ENCODE peak calls at places on chromosomes 7 and 10, in four cellular contexts. C is HepG2, I is GM12878, P is K562. D is an unnamed sample.
A peak's percentile ranks its signal among the peaks of the same experiment; 100 is the strongest.

GRCh38 chr10:61990761-61991135 is 89.2 kb downstream of the ARID5B start:
- DNase-seq in I (no peak), C (no peak), P (no peak), D (no peak)

GRCh38 chr7:42689626-42690025 is 222.2 kb downstream of the C7orf25 start:
- DNase-seq in I (no peak), C (no peak), P (no peak), D (no peak)

GRCh38 chr7:110612680-110613079 is 478.2 kb upstream of the LRRN3 start:
- DNase-seq in P (no peak), C (no peak), I (no peak), D (no peak)

GRCh38 chr10:7635431-7636125 is 31.2 kb downstream of the ITIH5 start:
- DNase-seq in C (no peak), P (no peak), I (no peak), D (no peak)

GRCh38 chr7:102028206-102028826 is 210.9 kb downstream of the CUX1 start:
- DNase-seq in I (no peak), P (no peak), C (no peak), D (no peak)

GRCh38 chr10:33732176-33733025 is 397.9 kb upstream of the NRP1 start:
- DNase-seq in I (no peak), P (no peak), C (no peak), D (no peak)

GRCh38 chr7:131909151-131909768 is 352.8 kb upstream of the PODXL start:
- DNase-seq in P (no peak), C (no peak), I (no peak), D (no peak)

GRCh38 chr10:50648089-50648934 is 24.6 kb upstream of the SGMS1 start:
- DNase-seq in I (peak; percentile 69), P (no peak), C (no peak), D (no peak)

GRCh38 chr10:103199498-103199897 is 6.4 kb upstream of the NT5C2 start:
- DNase-seq in C (no peak), P (no peak), I (no peak), D (no peak)

GRCh38 chr7:129343099-129343700 is 91.0 kb upstream of the STRIP2 start:
- DNase-seq in I (no peak), C (peak; percentile 19), P (peak; percentile 62), D (peak; percentile 17)

GRCh38 chr10:72690071-72690755 is 1.7 kb upstream of the MCU start:
- DNase-seq in I (no peak), C (peak; percentile 37), P (peak; percentile 61), D (no peak)

DNA sequence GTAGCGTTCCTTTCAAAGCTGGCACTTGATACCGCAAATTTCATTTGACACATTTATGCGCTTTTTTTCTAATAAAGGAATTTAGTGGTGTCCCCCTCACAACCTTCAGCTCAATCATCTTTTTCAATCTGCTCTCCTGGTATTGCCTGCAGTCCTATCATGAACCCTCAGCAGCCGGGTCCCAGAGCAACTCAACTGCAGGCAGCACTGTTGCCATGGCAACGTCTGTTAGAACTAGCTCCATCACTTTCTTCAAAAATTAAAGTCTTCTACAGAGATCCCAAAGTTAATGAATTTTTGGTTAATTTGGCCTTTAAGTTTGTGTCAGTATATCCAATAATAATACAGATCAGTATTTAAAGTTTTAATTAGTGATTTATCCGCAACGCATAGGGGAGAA is 136.1 kb upstream of the TARP start:
- DNase-seq in C (no peak), P (no peak), I (no peak), D (no peak)
- TF ChIP-seq TARDBP in C (no peak), P (no peak), I (no peak), D (no peak)

DNA sequence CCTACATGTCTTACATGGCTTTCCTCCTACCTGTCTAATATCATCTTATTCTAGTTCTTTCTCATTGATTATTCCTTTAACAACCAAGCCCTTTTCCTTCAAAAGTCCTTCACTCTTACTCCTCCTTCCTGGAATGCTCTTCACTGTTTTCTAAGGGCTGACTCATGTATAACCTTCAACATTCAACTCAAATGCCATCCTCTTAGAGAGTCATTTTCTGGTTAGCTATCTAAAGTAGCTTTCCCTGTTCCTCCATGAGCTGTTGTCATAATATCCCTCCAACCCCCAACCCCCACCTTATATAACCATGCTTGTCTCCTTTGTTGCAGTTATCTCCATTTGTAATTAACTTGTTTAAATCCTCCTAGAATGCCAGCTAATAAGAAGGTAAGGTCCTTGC is 286.8 kb downstream of the ADK start:
- DNase-seq in I (no peak), P (no peak), C (peak; percentile 4), D (no peak)
- TF ChIP-seq FOXK2 in I (no peak), P (no peak), C (no peak), D (no peak)

GRCh38 chr7:31058688-31059087 is 6.6 kb downstream of the ADCYAP1R1 start:
- DNase-seq in P (no peak), I (no peak), C (no peak), D (no peak)

GRCh38 chr7:31058122-31058521 is 6.0 kb downstream of the ADCYAP1R1 start:
- DNase-seq in P (no peak), I (no peak), C (no peak), D (no peak)

GRCh38 chr7:31055501-31055900 is 3.4 kb downstream of the ADCYAP1R1 start:
- DNase-seq in I (no peak), P (no peak), C (no peak), D (no peak)

GRCh38 chr7:31054608-31055273 is 2.6 kb downstream of the ADCYAP1R1 start:
- DNase-seq in P (no peak), C (no peak), I (no peak), D (no peak)

DNA sequence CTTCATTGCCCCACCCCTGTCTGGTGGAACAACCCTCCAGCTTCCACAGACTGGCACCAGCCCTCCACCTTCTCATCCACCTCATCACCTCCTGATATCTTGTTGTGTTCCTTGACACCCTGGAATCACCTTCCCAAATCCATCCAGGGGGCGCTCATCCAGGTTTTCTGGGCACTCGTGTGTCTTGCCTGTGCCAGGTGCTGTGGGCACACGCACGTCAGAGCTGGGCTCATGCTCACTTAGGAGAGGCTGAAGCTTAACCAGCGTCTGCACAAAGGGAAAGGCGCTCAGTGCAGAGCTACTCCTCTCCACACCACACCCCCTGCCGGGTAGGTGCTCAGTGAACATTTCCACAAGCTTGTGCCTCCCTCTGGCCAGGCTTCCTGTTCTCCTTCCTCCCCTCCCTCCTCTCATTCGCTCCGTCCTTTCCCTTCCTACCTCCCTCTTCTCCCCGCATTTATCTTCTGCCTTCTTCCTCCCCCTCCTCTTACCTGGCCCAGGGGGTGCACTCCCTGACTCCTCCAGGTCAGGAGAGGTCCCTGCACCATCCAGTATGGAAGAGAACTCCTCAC is 4.8 kb downstream of the ADCYAP1R1 start:
- DNase-seq in P (no peak), I (no peak), C (no peak), D (no peak)
- TF ChIP-seq TARDBP in P (no peak), I (no peak), C (no peak), D (no peak)

GRCh38 chr10:117249493-117250093 is 8.7 kb downstream of the SLC18A2 start:
- DNase-seq in I (no peak), P (no peak), C (no peak), D (no peak)
- TF ChIP-seq FOXK2 in I (no peak), P (no peak), C (no peak), D (no peak)

GRCh38 chr7:8640671-8641070 is 207.3 kb downstream of the NXPH1 start:
- DNase-seq in I (no peak), C (no peak), P (no peak), D (no peak)

GRCh38 chr7:8638076-8638475 is 204.7 kb downstream of the NXPH1 start:
- DNase-seq in I (no peak), C (no peak), P (no peak), D (no peak)

GRCh38 chr7:8639668-8640067 is 206.3 kb downstream of the NXPH1 start:
- DNase-seq in P (no peak), C (no peak), I (peak; percentile 21), D (no peak)

GRCh38 chr7:8637322-8637721 is 203.9 kb downstream of the NXPH1 start:
- DNase-seq in C (no peak), I (no peak), P (no peak), D (no peak)
- TF ChIP-seq TARDBP in C (no peak), I (no peak), P (no peak), D (no peak)

DNA sequence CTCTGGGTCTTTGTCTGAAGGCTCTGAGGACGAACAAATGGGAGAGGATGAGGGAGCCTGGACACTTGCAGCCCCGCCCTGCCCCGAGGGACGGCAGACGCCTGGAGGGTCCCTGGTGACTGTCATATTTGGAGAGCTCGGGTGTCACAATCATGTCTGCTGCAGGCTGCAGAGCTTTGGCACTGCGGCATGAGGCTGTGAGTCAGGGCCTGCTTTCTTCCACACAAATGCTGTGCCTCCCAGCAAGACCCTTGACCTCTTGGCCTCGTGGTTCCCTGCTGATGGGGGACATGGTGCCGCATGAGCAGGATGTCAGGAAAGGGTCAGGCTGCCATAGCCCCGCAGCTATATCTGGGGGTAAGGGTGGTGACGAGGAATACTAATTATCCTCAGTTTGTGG is 64.9 kb upstream of the PPIF start:
- DNase-seq in C (no peak), P (no peak), I (no peak), D (no peak)
- TF ChIP-seq FOXK2 in C (no peak), P (no peak), I (no peak), D (no peak)